ENCODE peak calls at places on chromosome 10, in seven cellular contexts. W is GM23248, K is HCT116, T is SK-N-SH, X is PC-3, I is GM23338, R is hepatocyte. F is an unnamed sample.

GRCh38 chr10:5527332-5528200 is 2.8 kb downstream of the CALML3 start:
- DNase-seq in W (no peak), X (no peak), T (no peak), I (no peak), R (no peak), K (no peak), F (no peak)

GRCh38 chr10:100346351-100346764 is 675 bp upstream of the SCD start:
- DNase-seq in R (peak; percentile 92), I (peak; percentile 89), W (peak; percentile 79), K (peak; percentile 48), T (peak; percentile 93), X (peak; percentile 41), F (peak; percentile 87)

GRCh38 chr10:117746541-117747195 is 204.1 kb downstream of the EMX2 start:
- DNase-seq in X (no peak), T (no peak), R (no peak), I (no peak), K (no peak), W (no peak), F (no peak)

GRCh38 chr10:70337201-70337651 is 45.2 kb downstream of the LRRC20 start:
- DNase-seq in K (no peak), X (no peak), W (peak; percentile 12), I (peak; percentile 16), R (no peak), T (no peak), F (no peak)

GRCh38 chr10:24209421-24209770 is 458 bp downstream of the KIAA1217 start:
- DNase-seq in X (peak; percentile 72), R (peak; percentile 40), T (peak; percentile 74), W (peak; percentile 77), K (no peak), I (no peak), F (no peak)

GRCh38 chr10:36638461-36638860 is 486.9 kb upstream of the ANKRD30A start:
- DNase-seq in K (no peak), I (no peak), T (no peak), R (no peak), W (peak; percentile 1), X (peak; percentile 57), F (no peak)

GRCh38 chr10:98425511-98426352 is 10.8 kb upstream of the PYROXD2 start:
- DNase-seq in I (peak; percentile 87), W (peak; percentile 55), T (peak; percentile 78), K (peak; percentile 48), R (peak; percentile 53), X (peak; percentile 54), F (peak; percentile 63)

GRCh38 chr10:3898821-3899220 is 113.8 kb upstream of the KLF6 start:
- DNase-seq in X (peak; percentile 82), R (no peak), I (no peak), K (peak; percentile 34), W (no peak), T (no peak), F (no peak)

GRCh38 chr10:1402821-1403507 is 334.4 kb downstream of the ADARB2 start:
- DNase-seq in K (no peak), W (no peak), R (no peak), T (no peak), I (no peak), X (no peak), F (no peak)

GRCh38 chr10:5760462-5760861 is 52.8 kb downstream of the GDI2 start:
- DNase-seq in T (no peak), W (no peak), R (no peak), I (no peak), K (no peak), X (no peak), F (no peak)

GRCh38 chr10:116728526-116729096 is 13.8 kb downstream of the HSPA12A start:
- DNase-seq in T (no peak), W (peak; percentile 24), R (no peak), I (no peak), K (no peak), X (no peak), F (no peak)

GRCh38 chr10:2225609-2226008 is 488.3 kb upstream of the ADARB2 start:
- DNase-seq in W (no peak), K (no peak), X (no peak), R (no peak), T (peak; percentile 30), I (no peak), F (no peak)

GRCh38 chr10:77236700-77237099 is 400.9 kb downstream of the KCNMA1 start:
- DNase-seq in I (no peak), W (peak; percentile 53), K (no peak), T (no peak), X (peak; percentile 99), R (no peak), F (no peak)

GRCh38 chr10:102773986-102774385 is 30.2 kb downstream of the WBP1L start:
- DNase-seq in W (peak; percentile 32), R (no peak), I (no peak), T (no peak), K (no peak), X (no peak), F (no peak)

GRCh38 chr10:62831346-62831745 is 15.2 kb upstream of the EGR2 start:
- DNase-seq in X (peak; percentile 86), R (no peak), W (peak; percentile 88), T (no peak), K (no peak), I (no peak), F (no peak)

GRCh38 chr10:115659616-115660015 is 566.5 kb downstream of the ATRNL1 start:
- DNase-seq in T (no peak), K (no peak), I (no peak), W (no peak), R (no peak), X (no peak), F (no peak)

DNA sequence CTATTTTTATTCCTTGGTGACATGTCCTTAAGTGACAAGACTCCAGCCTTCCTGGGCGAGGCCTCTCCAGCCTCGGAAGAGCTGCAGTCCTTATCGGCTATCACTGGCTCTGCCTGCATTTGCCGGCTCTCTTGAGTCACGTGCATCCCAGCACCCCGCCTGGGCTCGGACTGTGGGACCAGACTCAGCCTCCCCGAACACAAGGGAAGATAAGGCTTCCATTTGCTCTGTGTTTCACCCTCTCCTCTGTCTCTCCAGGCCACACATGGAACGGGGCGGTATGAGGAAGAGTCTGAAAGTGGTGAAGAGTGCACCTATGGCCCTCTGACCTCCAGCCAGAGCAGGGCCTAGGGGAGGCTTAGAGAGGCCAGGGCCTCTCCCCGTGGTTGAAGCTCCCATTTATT is 4.7 kb downstream of the GDF2 start:
- DNase-seq in I (no peak), T (no peak), W (no peak), K (no peak), X (no peak), R (no peak), F (no peak)
- TF ChIP-seq EZH2phosphoT487 in I (no peak), T (no peak), W (no peak), K (no peak), X (no peak), R (no peak), F (no peak)

GRCh38 chr10:54962134-54962900 is 161.3 kb upstream of the PCDH15 start:
- DNase-seq in W (no peak), K (no peak), I (no peak), T (no peak), R (no peak), X (no peak), F (no peak)

GRCh38 chr10:54961040-54961439 is 160.0 kb upstream of the PCDH15 start:
- DNase-seq in T (no peak), K (no peak), R (no peak), W (no peak), X (no peak), I (no peak), F (no peak)

DNA sequence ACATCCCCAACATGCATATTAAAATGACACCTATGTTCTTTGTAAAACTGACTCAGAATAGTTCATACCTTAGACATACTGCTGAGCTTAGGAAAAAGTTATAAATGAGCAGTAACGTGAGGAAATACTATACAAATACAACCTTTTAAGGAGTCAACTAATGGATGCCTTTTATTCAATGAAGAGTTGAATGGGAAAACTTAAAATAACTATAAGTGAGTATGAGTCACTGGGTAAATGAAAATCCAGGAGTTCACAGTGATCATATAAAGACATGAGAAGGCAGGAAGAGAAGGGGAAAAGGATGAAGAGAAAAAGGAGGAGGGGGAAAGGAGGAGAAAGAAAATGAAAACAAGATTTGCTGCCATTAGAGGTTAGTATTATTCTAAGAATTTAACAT is 157.8 kb upstream of the PCDH15 start:
- DNase-seq in X (peak; percentile 37), I (no peak), T (no peak), K (no peak), R (no peak), W (no peak), F (no peak)
- TF ChIP-seq EZH2phosphoT487 in X (no peak), I (no peak), T (no peak), K (no peak), R (no peak), W (no peak), F (no peak)

GRCh38 chr10:8242295-8242872 is 187.9 kb downstream of the GATA3 start:
- DNase-seq in W (no peak), K (no peak), X (no peak), R (no peak), T (no peak), I (no peak), F (no peak)
- TF ChIP-seq EZH2phosphoT487 in W (no peak), K (no peak), X (no peak), R (no peak), T (no peak), I (no peak), F (no peak)

DNA sequence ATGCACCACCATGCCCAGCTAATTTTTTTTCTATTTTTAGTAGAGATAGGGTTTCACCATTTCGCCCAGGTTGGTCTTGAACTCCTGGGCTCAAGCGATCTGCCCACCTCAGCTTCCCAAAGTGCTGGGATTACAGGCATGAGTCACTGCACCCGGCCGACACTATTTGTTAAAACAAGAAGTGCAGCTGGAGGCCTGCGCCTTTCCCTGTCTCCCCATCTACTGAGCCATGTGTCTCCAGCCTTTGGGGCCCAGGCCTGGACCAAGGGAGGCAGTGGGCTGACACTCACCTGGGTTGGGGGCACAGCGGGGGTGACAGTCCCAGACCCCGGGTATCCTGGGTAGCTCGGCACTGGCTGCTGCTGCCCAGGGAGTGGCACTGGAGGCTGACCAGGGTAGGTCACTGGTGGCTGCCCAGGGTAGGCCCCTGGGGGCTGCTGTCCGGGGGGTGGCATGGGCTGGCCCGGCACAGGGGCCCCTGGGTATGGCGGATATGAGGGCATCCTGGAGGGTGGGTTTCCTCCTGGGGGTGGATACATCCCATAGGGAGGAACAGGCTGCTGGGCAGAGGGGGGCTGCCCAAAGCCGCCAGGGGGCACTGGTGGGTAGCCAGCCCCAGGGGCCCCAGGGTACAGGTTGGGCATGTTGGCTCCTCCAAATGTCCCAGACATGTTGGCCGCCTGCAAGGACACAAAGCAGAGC is 36.3 kb downstream of the PLAC9 start:
- DNase-seq in T (no peak), X (peak; percentile 58), I (peak; percentile 41), R (no peak), K (no peak), W (no peak), F (peak; percentile 34)
- TF ChIP-seq EZH2phosphoT487 in T (no peak), X (no peak), I (no peak), R (no peak), K (no peak), W (no peak), F (no peak)

F was measured in OCI-LY7.